ENCODE peak calls at places on chromosomes 2 and 18, in six cellular contexts. One of them, this sample, is unnamed.

GRCh38 chr2:101820519-101820918 is 123.0 kb downstream of the MAP4K4 start:
- DNase-seq in cardiac muscle cell: peak; percentile 66
- DNase-seq in tibial nerve: no peak
- DNase-seq in spleen: no peak
- DNase-seq in IMR-90: peak; percentile 90
- DNase-seq in tibial artery: no peak
- DNase-seq in this sample: no peak

GRCh38 chr2:234377761-234378341 is 119.0 kb downstream of the ARL4C start:
- DNase-seq in spleen: no peak
- DNase-seq in cardiac muscle cell: peak; percentile 76
- DNase-seq in tibial nerve: peak; percentile 32
- DNase-seq in IMR-90: peak; percentile 74
- DNase-seq in tibial artery: no peak
- DNase-seq in this sample: no peak

GRCh38 chr2:1136807-1137663 is 186.4 kb downstream of the SNTG2 start:
- DNase-seq in tibial artery: no peak
- DNase-seq in tibial nerve: no peak
- DNase-seq in spleen: no peak
- DNase-seq in cardiac muscle cell: no peak
- DNase-seq in IMR-90: no peak
- DNase-seq in this sample: no peak

GRCh38 chr2:23944527-23944926 is 4.3 kb downstream of the UBXN2A start:
- DNase-seq in spleen: no peak
- DNase-seq in tibial nerve: no peak
- DNase-seq in tibial artery: no peak
- DNase-seq in cardiac muscle cell: peak; percentile 15
- DNase-seq in IMR-90: no peak
- DNase-seq in this sample: no peak

GRCh38 chr2:191626497-191627151 is 51.3 kb upstream of the NABP1 start:
- DNase-seq in spleen: no peak
- DNase-seq in cardiac muscle cell: peak; percentile 62
- DNase-seq in IMR-90: peak; percentile 85
- DNase-seq in tibial artery: no peak
- DNase-seq in tibial nerve: no peak
- DNase-seq in this sample: no peak

GRCh38 chr2:233829193-233830110 is 24.9 kb downstream of the HJURP start:
- DNase-seq in tibial artery: no peak
- DNase-seq in IMR-90: no peak
- DNase-seq in tibial nerve: no peak
- DNase-seq in spleen: peak; percentile 50
- DNase-seq in cardiac muscle cell: no peak
- DNase-seq in this sample: no peak

GRCh38 chr2:39728941-39729351 is 50.1 kb downstream of the THUMPD2 start:
- DNase-seq in tibial nerve: no peak
- DNase-seq in tibial artery: no peak
- DNase-seq in spleen: no peak
- DNase-seq in IMR-90: peak; percentile 35
- DNase-seq in cardiac muscle cell: peak; percentile 60
- DNase-seq in this sample: no peak

GRCh38 chr2:14634223-14634884 is 1.8 kb downstream of the LRATD1 start:
- DNase-seq in IMR-90: peak; percentile 54
- DNase-seq in cardiac muscle cell: peak; percentile 45
- DNase-seq in tibial nerve: peak; percentile 74
- DNase-seq in spleen: peak; percentile 72
- DNase-seq in tibial artery: peak; percentile 70
- DNase-seq in this sample: no peak

GRCh38 chr2:47405757-47406156 is 2.8 kb downstream of the MSH2 start:
- DNase-seq in cardiac muscle cell: no peak
- DNase-seq in spleen: no peak
- DNase-seq in tibial artery: no peak
- DNase-seq in tibial nerve: no peak
- DNase-seq in IMR-90: no peak
- DNase-seq in this sample: no peak

GRCh38 chr18:50869150-50869549 is 9.8 kb upstream of the ME2 start:
- DNase-seq in cardiac muscle cell: no peak
- DNase-seq in spleen: no peak
- DNase-seq in IMR-90: no peak
- DNase-seq in tibial artery: no peak
- DNase-seq in tibial nerve: no peak
- DNase-seq in this sample: no peak

GRCh38 chr2:124607679-124608078 is 582.6 kb downstream of the CNTNAP5 start:
- DNase-seq in IMR-90: no peak
- DNase-seq in spleen: no peak
- DNase-seq in tibial nerve: no peak
- DNase-seq in tibial artery: no peak
- DNase-seq in cardiac muscle cell: no peak
- DNase-seq in this sample: no peak

GRCh38 chr18:28855524-28855923 is 678.6 kb upstream of the CDH2 start:
- DNase-seq in spleen: no peak
- DNase-seq in tibial artery: no peak
- DNase-seq in cardiac muscle cell: peak; percentile 75
- DNase-seq in tibial nerve: no peak
- DNase-seq in IMR-90: peak; percentile 48
- DNase-seq in this sample: no peak

GRCh38 chr2:46909153-46909552 is 6.5 kb downstream of the MCFD2 start:
- DNase-seq in tibial nerve: no peak
- DNase-seq in cardiac muscle cell: no peak
- DNase-seq in IMR-90: no peak
- DNase-seq in spleen: no peak
- DNase-seq in tibial artery: no peak
- DNase-seq in this sample: no peak

GRCh38 chr18:22547807-22548561 is 130.3 kb upstream of the CTAGE1 start:
- DNase-seq in tibial nerve: no peak
- DNase-seq in spleen: no peak
- DNase-seq in IMR-90: peak; percentile 53
- DNase-seq in cardiac muscle cell: no peak
- DNase-seq in tibial artery: no peak
- DNase-seq in this sample: no peak

GRCh38 chr2:179272406-179273192 is 8.0 kb upstream of the SESTD1 start:
- DNase-seq in cardiac muscle cell: peak; percentile 85
- DNase-seq in spleen: no peak
- DNase-seq in tibial artery: no peak
- DNase-seq in tibial nerve: no peak
- DNase-seq in IMR-90: peak; percentile 73
- DNase-seq in this sample: no peak

GRCh38 chr18:37577051-37577611 is 11.5 kb upstream of the CELF4 start:
- DNase-seq in spleen: no peak
- DNase-seq in tibial nerve: no peak
- DNase-seq in cardiac muscle cell: peak; percentile 71
- DNase-seq in tibial artery: no peak
- DNase-seq in IMR-90: no peak
- DNase-seq in this sample: no peak

GRCh38 chr18:48395646-48396045 is 13.5 kb downstream of the ZBTB7C start:
- DNase-seq in spleen: no peak
- DNase-seq in tibial nerve: no peak
- DNase-seq in IMR-90: no peak
- DNase-seq in cardiac muscle cell: no peak
- DNase-seq in tibial artery: no peak
- DNase-seq in this sample: no peak

GRCh38 chr2:16208241-16208797 is 268.0 kb downstream of the MYCN start:
- DNase-seq in cardiac muscle cell: no peak
- DNase-seq in IMR-90: no peak
- DNase-seq in tibial nerve: no peak
- DNase-seq in tibial artery: no peak
- DNase-seq in spleen: no peak
- DNase-seq in this sample: no peak
- H3K9me3 ChIP-seq in cardiac muscle cell: no peaks in the 10 kb centered on the region
- H3K9me3 ChIP-seq in IMR-90: peaks cover 35% of the 10 kb centered on the region
- H3K9me3 ChIP-seq in tibial nerve: no peaks in the 10 kb centered on the region
- H3K9me3 ChIP-seq in tibial artery: no peaks in the 10 kb centered on the region
- H3K9me3 ChIP-seq in spleen: no peaks in the 10 kb centered on the region
- H3K9me3 ChIP-seq in this sample: no peaks in the 10 kb centered on the region

GRCh38 chr2:36410681-36411080 is 55.1 kb downstream of the CRIM1 start:
- DNase-seq in IMR-90: no peak
- DNase-seq in tibial artery: no peak
- DNase-seq in tibial nerve: no peak
- DNase-seq in spleen: no peak
- DNase-seq in cardiac muscle cell: no peak
- DNase-seq in this sample: no peak
- H3K27ac ChIP-seq in IMR-90: no peak overlapping the region
- H3K27ac ChIP-seq in tibial artery: peak overlapping the region; percentile 68
- H3K27ac ChIP-seq in tibial nerve: no peak overlapping the region
- H3K27ac ChIP-seq in spleen: peak overlapping the region; percentile 67
- H3K27ac ChIP-seq in cardiac muscle cell: no peak overlapping the region
- H3K27ac ChIP-seq in this sample: peak overlapping the region; percentile 64

GRCh38 chr2:239223029-239223329 is 177.8 kb downstream of the HDAC4 start:
- DNase-seq in tibial nerve: no peak
- DNase-seq in cardiac muscle cell: peak; percentile 48
- DNase-seq in spleen: no peak
- DNase-seq in tibial artery: no peak
- DNase-seq in IMR-90: peak; percentile 78
- DNase-seq in this sample: no peak
- H3K4me1 ChIP-seq in tibial nerve: peaks cover 67% of the 10 kb centered on the region
- H3K4me1 ChIP-seq in cardiac muscle cell: peaks cover 15% of the 10 kb centered on the region
- H3K4me1 ChIP-seq in spleen: peaks cover 84% of the 10 kb centered on the region
- H3K4me1 ChIP-seq in tibial artery: peaks cover 66% of the 10 kb centered on the region
- H3K4me1 ChIP-seq in IMR-90: peaks cover 53% of the 10 kb centered on the region
- H3K4me1 ChIP-seq in this sample: peaks cover 58% of the 10 kb centered on the region

DNA sequence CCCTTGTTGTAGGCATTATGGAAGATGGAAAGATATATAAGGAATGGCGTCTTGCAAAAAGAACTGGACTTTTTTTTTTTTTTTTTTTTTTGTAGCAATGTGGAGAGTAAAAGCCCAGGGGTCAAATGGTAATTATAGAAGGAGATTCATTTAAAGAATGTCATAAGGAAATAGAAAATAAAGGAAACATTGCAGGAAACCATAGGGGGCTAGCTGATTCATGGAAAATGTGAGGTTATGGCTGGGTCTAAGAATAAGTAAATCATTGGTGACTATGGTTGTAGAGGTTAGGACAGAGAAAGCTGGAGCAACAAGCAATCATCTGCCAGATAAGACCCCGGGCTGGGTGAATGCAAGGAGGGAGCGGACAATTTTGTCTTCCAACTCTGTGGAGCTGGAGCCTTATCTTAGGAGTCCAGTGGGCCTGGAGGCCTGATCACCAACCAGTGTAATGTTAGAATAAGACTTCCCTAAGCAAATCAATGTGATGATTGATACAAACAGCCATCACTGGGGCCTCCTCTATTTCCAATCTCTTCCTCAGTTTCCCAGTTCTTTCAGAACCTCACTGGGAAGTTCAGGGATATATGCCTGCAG is 201.2 kb upstream of the TNP1 start:
- DNase-seq in tibial nerve: no peak
- DNase-seq in IMR-90: no peak
- DNase-seq in tibial artery: no peak
- DNase-seq in spleen: no peak
- DNase-seq in cardiac muscle cell: no peak
- DNase-seq in this sample: no peak
- H3K9me3 ChIP-seq in tibial nerve: no peaks in the 10 kb centered on the region
- H3K9me3 ChIP-seq in IMR-90: peaks cover 8% of the 10 kb centered on the region
- H3K9me3 ChIP-seq in tibial artery: no peaks in the 10 kb centered on the region
- H3K9me3 ChIP-seq in spleen: no peaks in the 10 kb centered on the region
- H3K9me3 ChIP-seq in cardiac muscle cell: no peaks in the 10 kb centered on the region
- H3K9me3 ChIP-seq in this sample: no peaks in the 10 kb centered on the region

GRCh38 chr2:223994562-223995162 is 37.4 kb downstream of the MRPL44 start:
- DNase-seq in tibial artery: no peak
- DNase-seq in tibial nerve: no peak
- DNase-seq in IMR-90: no peak
- DNase-seq in cardiac muscle cell: no peak
- DNase-seq in spleen: no peak
- DNase-seq in this sample: no peak
- H3K27ac ChIP-seq in tibial artery: no peak overlapping the region
- H3K27ac ChIP-seq in tibial nerve: no peak overlapping the region
- H3K27ac ChIP-seq in IMR-90: no peak overlapping the region
- H3K27ac ChIP-seq in cardiac muscle cell: no peak overlapping the region
- H3K27ac ChIP-seq in spleen: no peak overlapping the region
- H3K27ac ChIP-seq in this sample: no peak overlapping the region

GRCh38 chr2:109692013-109692738 is 78.0 kb downstream of the SOWAHC start:
- DNase-seq in spleen: no peak
- DNase-seq in tibial artery: no peak
- DNase-seq in tibial nerve: no peak
- DNase-seq in IMR-90: no peak
- DNase-seq in cardiac muscle cell: peak; percentile 38
- DNase-seq in this sample: no peak
- H3K4me1 ChIP-seq in spleen: peaks cover 48% of the 10 kb centered on the region
- H3K4me1 ChIP-seq in tibial artery: peaks cover 30% of the 10 kb centered on the region
- H3K4me1 ChIP-seq in tibial nerve: no peaks in the 10 kb centered on the region
- H3K4me1 ChIP-seq in IMR-90: peaks cover 4% of the 10 kb centered on the region
- H3K4me1 ChIP-seq in cardiac muscle cell: peaks cover 29% of the 10 kb centered on the region
- H3K4me1 ChIP-seq in this sample: peaks cover 52% of the 10 kb centered on the region

DNA sequence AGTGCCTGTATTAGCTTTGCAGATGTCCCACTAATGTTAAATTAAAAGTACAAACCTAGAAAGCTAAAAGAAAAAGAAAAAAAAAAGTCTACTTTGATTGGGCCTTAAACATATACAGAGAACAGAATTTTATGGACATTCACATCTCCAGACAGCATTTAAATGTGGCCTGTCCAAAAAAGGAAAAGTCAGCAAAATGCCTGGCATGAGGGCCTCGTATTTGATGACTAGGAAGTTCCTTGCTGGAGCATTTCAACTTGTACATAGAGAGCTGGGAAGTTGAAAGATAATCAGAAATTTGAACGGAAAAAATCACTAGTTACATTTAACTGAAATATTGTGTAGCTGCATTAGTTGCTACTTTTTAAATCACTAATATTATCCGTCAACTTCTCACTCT is 405.8 kb upstream of the SOX11 start:
- DNase-seq in tibial artery: no peak
- DNase-seq in spleen: no peak
- DNase-seq in IMR-90: no peak
- DNase-seq in cardiac muscle cell: no peak
- DNase-seq in tibial nerve: no peak
- DNase-seq in this sample: no peak
- H3K9me3 ChIP-seq in tibial artery: no peaks in the 10 kb centered on the region
- H3K9me3 ChIP-seq in spleen: no peaks in the 10 kb centered on the region
- H3K9me3 ChIP-seq in IMR-90: peaks cover 12% of the 10 kb centered on the region
- H3K9me3 ChIP-seq in cardiac muscle cell: no peaks in the 10 kb centered on the region
- H3K9me3 ChIP-seq in tibial nerve: no peaks in the 10 kb centered on the region
- H3K9me3 ChIP-seq in this sample: peaks cover 5% of the 10 kb centered on the region

GRCh38 chr2:172333626-172334330 is 93.6 kb upstream of the ITGA6 start:
- DNase-seq in IMR-90: no peak
- DNase-seq in cardiac muscle cell: no peak
- DNase-seq in tibial artery: no peak
- DNase-seq in tibial nerve: no peak
- DNase-seq in spleen: no peak
- DNase-seq in this sample: no peak

GRCh38 chr2:172335731-172336130 is 91.7 kb upstream of the ITGA6 start:
- DNase-seq in tibial artery: no peak
- DNase-seq in tibial nerve: no peak
- DNase-seq in spleen: no peak
- DNase-seq in IMR-90: no peak
- DNase-seq in cardiac muscle cell: no peak
- DNase-seq in this sample: no peak

GRCh38 chr2:172336681-172337080 is 90.7 kb upstream of the ITGA6 start:
- DNase-seq in tibial nerve: no peak
- DNase-seq in spleen: no peak
- DNase-seq in tibial artery: no peak
- DNase-seq in cardiac muscle cell: no peak
- DNase-seq in IMR-90: peak; percentile 38
- DNase-seq in this sample: no peak

GRCh38 chr2:172333206-172333605 is 94.2 kb upstream of the ITGA6 start:
- DNase-seq in IMR-90: no peak
- DNase-seq in cardiac muscle cell: no peak
- DNase-seq in tibial artery: no peak
- DNase-seq in spleen: no peak
- DNase-seq in tibial nerve: no peak
- DNase-seq in this sample: no peak

GRCh38 chr2:172334988-172335387 is 92.4 kb upstream of the ITGA6 start:
- DNase-seq in tibial artery: no peak
- DNase-seq in cardiac muscle cell: no peak
- DNase-seq in spleen: no peak
- DNase-seq in IMR-90: no peak
- DNase-seq in tibial nerve: no peak
- DNase-seq in this sample: no peak
- H3K27ac ChIP-seq in tibial artery: no peak overlapping the region
- H3K27ac ChIP-seq in cardiac muscle cell: no peak overlapping the region
- H3K27ac ChIP-seq in spleen: no peak overlapping the region
- H3K27ac ChIP-seq in IMR-90: no peak overlapping the region
- H3K27ac ChIP-seq in tibial nerve: no peak overlapping the region
- H3K27ac ChIP-seq in this sample: no peak overlapping the region